ENCODE peak calls at places on chromosomes 13 and 19, in seven cellular contexts. Q, H, J, P, N, M and R are unnamed samples.

GRCh38 chr13:50911051-50911690 is 1.6 kb downstream of the RNASEH2B start:
- DNase-seq in Q (no peak), H (no peak), J (peak), P (no peak), N (no peak), M (no peak), R (peak)

GRCh38 chr13:87893982-87894527 is 222.9 kb downstream of the SLITRK5 start:
- DNase-seq in Q (no peak), H (no peak), J (no peak), P (no peak), N (no peak), M (no peak), R (no peak)

GRCh38 chr19:7482584-7483439 is 6.0 kb downstream of the PEX11G start:
- DNase-seq in Q (no peak), H (no peak), J (no peak), P (no peak), N (no peak), M (no peak), R (no peak)

GRCh38 chr13:30061217-30061616 is 210.8 kb upstream of the UBL3 start:
- DNase-seq in Q (no peak), H (no peak), J (no peak), P (no peak), N (no peak), M (no peak), R (no peak)

GRCh38 chr19:42323852-42324654 is 1.4 kb upstream of the MEGF8 start:
- DNase-seq in Q (no peak), H (no peak), J (no peak), P (peak), N (no peak), M (no peak), R (no peak)

GRCh38 chr19:38233740-38234251 is 9.8 kb upstream of the DPF1 start:
- DNase-seq in Q (peak), H (peak), J (peak), P (peak), N (peak), M (peak), R (peak)

GRCh38 chr13:98462241-98462882 is 114.5 kb downstream of the STK24 start:
- DNase-seq in Q (no peak), H (no peak), J (no peak), P (no peak), N (no peak), M (no peak), R (no peak)

GRCh38 chr13:76719955-76720354 is 166.2 kb downstream of the KCTD12 start:
- DNase-seq in Q (no peak), H (no peak), J (no peak), P (no peak), N (no peak), M (no peak), R (no peak)

GRCh38 chr13:114096811-114097503 is 35.5 kb downstream of the RASA3 start:
- DNase-seq in Q (no peak), H (no peak), J (no peak), P (no peak), N (no peak), M (no peak), R (no peak)

GRCh38 chr13:45333973-45334922 is 6.7 kb downstream of the TPT1 start:
- DNase-seq in Q (no peak), H (no peak), J (peak), P (no peak), N (no peak), M (no peak), R (peak)

GRCh38 chr19:41413947-41414346 is 13.2 kb downstream of the B3GNT8 start:
- DNase-seq in Q (no peak), H (no peak), J (no peak), P (no peak), N (no peak), M (no peak), R (no peak)

GRCh38 chr19:37930416-37930815 is 23.4 kb downstream of the SIPA1L3 start:
- DNase-seq in Q (no peak), H (no peak), J (no peak), P (no peak), N (no peak), M (no peak), R (no peak)

GRCh38 chr13:30905932-30906383 is at the start of gene MEDAG:
- DNase-seq in Q (no peak), H (no peak), J (no peak), P (no peak), N (no peak), M (no peak), R (no peak)

GRCh38 chr13:28392428-28392827 is 102.5 kb downstream of the FLT1 start:
- DNase-seq in Q (no peak), H (no peak), J (no peak), P (no peak), N (no peak), M (no peak), R (no peak)

GRCh38 chr19:15640904-15641597 is 354 bp downstream of the CYP4F3 start:
- DNase-seq in Q (no peak), H (no peak), J (peak), P (no peak), N (no peak), M (no peak), R (no peak)

GRCh38 chr13:52599853-52600603 is 42.2 kb upstream of the HNRNPA1L2 start:
- DNase-seq in Q (no peak), H (peak), J (no peak), P (peak), N (peak), M (no peak), R (no peak)

GRCh38 chr13:97344250-97345175 is 89.5 kb upstream of the RAP2A start:
- DNase-seq in Q (peak), H (peak), J (peak), P (peak), N (peak), M (peak), R (peak)

GRCh38 chr19:1407662-1408299 is 395 bp downstream of the DAZAP1 start:
- DNase-seq in Q (peak), H (no peak), J (no peak), P (peak), N (no peak), M (no peak), R (peak)

GRCh38 chr19:55497777-55498176 is 9.5 kb downstream of the SSC5D start:
- DNase-seq in Q (no peak), H (no peak), J (no peak), P (no peak), N (no peak), M (no peak), R (no peak)

GRCh38 chr13:80337706-80338105 is 3.2 kb downstream of the SPRY2 start:
- DNase-seq in Q (no peak), H (no peak), J (no peak), P (no peak), N (peak), M (no peak), R (no peak)

GRCh38 chr19:55693336-55693974 is 18.4 kb downstream of the EPN1 start:
- DNase-seq in Q (no peak), H (peak), J (no peak), P (no peak), N (no peak), M (no peak), R (no peak)

GRCh38 chr19:50300814-50301606 is 28.2 kb downstream of the KCNC3 start:
- DNase-seq in Q (no peak), H (no peak), J (no peak), P (peak), N (no peak), M (no peak), R (no peak)

GRCh38 chr19:54644056-54644455 is 13.8 kb downstream of the LILRB1 start:
- DNase-seq in Q (no peak), H (no peak), J (no peak), P (no peak), N (peak), M (no peak), R (no peak)

GRCh38 chr19:35459414-35460082 is 11.5 kb downstream of the FFAR2 start:
- DNase-seq in Q (no peak), H (peak), J (peak), P (no peak), N (no peak), M (no peak), R (no peak)